ENCODE peak calls at places on chromosomes 7 and 10, in eight cellular contexts. M, D, G, K, S, Q, U and W are unnamed samples. For H3K4me1, the result is how much of the 10 kb centered on the place peaks cover.

GRCh38 chr10:50798297-50798696 is 58.6 kb downstream of the ASAH2B start:
- DNase-seq in M (no peak), Q (no peak), K (no peak), D (no peak), U (no peak), S (no peak), G (no peak), W (no peak)

GRCh38 chr10:117320050-117320665 is 55.1 kb downstream of the PDZD8 start:
- DNase-seq in K (no peak), Q (peak), U (no peak), S (no peak), M (no peak), D (peak), G (peak), W (no peak)

GRCh38 chr10:69734797-69735468 is 66.8 kb upstream of the COL13A1 start:
- DNase-seq in D (no peak), M (no peak), K (peak), G (no peak), Q (no peak), S (no peak), U (no peak), W (no peak)

GRCh38 chr7:70733115-70733514 is 398.8 kb upstream of the GALNT17 start:
- DNase-seq in K (no peak), U (no peak), D (no peak), S (no peak), G (no peak), M (no peak), Q (no peak), W (no peak)

GRCh38 chr10:129960493-129961273 is 3.4 kb downstream of the EBF3 start:
- DNase-seq in G (peak), D (no peak), S (no peak), M (no peak), U (no peak), K (no peak), Q (no peak), W (peak)

GRCh38 chr7:74583630-74584029 is 73.9 kb upstream of the GTF2I start:
- DNase-seq in S (no peak), M (no peak), U (no peak), D (no peak), G (no peak), K (no peak), Q (no peak), W (peak)

GRCh38 chr7:142496545-142496991 is 238.7 kb upstream of the PRSS58 start:
- DNase-seq in Q (peak), U (no peak), D (peak), K (peak), M (peak), G (peak), S (peak), W (no peak)

GRCh38 chr10:132470306-132471124 is 67.1 kb upstream of the INPP5A start:
- DNase-seq in S (peak), D (no peak), G (no peak), U (no peak), K (peak), Q (no peak), M (no peak), W (no peak)

GRCh38 chr7:1255817-1256340 is 23.2 kb downstream of the UNCX start:
- DNase-seq in D (no peak), K (no peak), S (no peak), Q (no peak), M (no peak), G (no peak), U (no peak), W (no peak)

GRCh38 chr7:39458346-39458745 is 107.9 kb upstream of the YAE1 start:
- DNase-seq in M (no peak), G (no peak), Q (no peak), D (no peak), U (no peak), K (no peak), S (no peak), W (no peak)

GRCh38 chr10:10598297-10598696 is 419.4 kb upstream of the CELF2 start:
- DNase-seq in D (no peak), U (no peak), K (no peak), M (no peak), S (no peak), G (peak), Q (no peak), W (no peak)

GRCh38 chr10:79096514-79096913 is 27.7 kb downstream of the ZMIZ1 start:
- DNase-seq in S (no peak), K (no peak), U (no peak), D (no peak), G (no peak), M (no peak), Q (no peak), W (peak)

GRCh38 chr7:50976064-50976463 is 193.4 kb upstream of the GRB10 start:
- DNase-seq in K (no peak), M (no peak), G (no peak), Q (no peak), U (no peak), D (no peak), S (no peak), W (no peak)

GRCh38 chr7:8217200-8218068 is 44.5 kb downstream of the ICA1 start:
- DNase-seq in D (peak), S (no peak), M (peak), G (peak), Q (peak), U (peak), K (peak), W (no peak)

GRCh38 chr10:11305825-11306601 is 288.3 kb downstream of the CELF2 start:
- DNase-seq in M (no peak), S (no peak), D (no peak), K (no peak), G (no peak), U (no peak), Q (no peak), W (no peak)

GRCh38 chr7:70776627-70777101 is 355.3 kb upstream of the GALNT17 start:
- DNase-seq in M (no peak), S (no peak), U (no peak), K (peak), G (no peak), D (no peak), Q (no peak), W (peak)

GRCh38 chr10:132444877-132445351 is 47.9 kb downstream of the PWWP2B start:
- DNase-seq in K (no peak), S (no peak), D (no peak), U (no peak), Q (peak), G (no peak), M (no peak), W (peak)

GRCh38 chr7:149125189-149125863 is 798 bp downstream of the ZNF425 start:
- DNase-seq in M (no peak), D (no peak), G (no peak), K (peak), Q (no peak), U (no peak), S (no peak), W (no peak)

GRCh38 chr10:639751-640672 is 49.5 kb downstream of the DIP2C start:
- DNase-seq in K (no peak), M (no peak), S (no peak), U (no peak), D (no peak), G (no peak), Q (no peak), W (no peak)

GRCh38 chr7:64630496-64630895 is 35.4 kb upstream of the ZNF107 start:
- DNase-seq in U (no peak), S (no peak), D (no peak), G (no peak), Q (peak), M (no peak), K (peak), W (no peak)

GRCh38 chr10:48634198-48634983 is 29.5 kb upstream of the ARHGAP22 start:
- DNase-seq in G (no peak), D (no peak), U (no peak), K (peak), S (peak), M (no peak), Q (no peak), W (no peak)

GRCh38 chr10:110081914-110082313 is 74.1 kb downstream of the ADD3 start:
- DNase-seq in G (no peak), S (no peak), K (peak), M (no peak), Q (peak), D (no peak), U (no peak), W (peak)

GRCh38 chr7:112876877-112877276 is 86.7 kb upstream of the TMEM168 start:
- DNase-seq in K (peak), M (no peak), U (no peak), S (no peak), Q (no peak), G (no peak), D (no peak), W (no peak)

GRCh38 chr10:86699541-86699940 is 31.2 kb downstream of the LDB3 start:
- DNase-seq in D (no peak), U (no peak), M (no peak), Q (no peak), S (no peak), G (no peak), K (no peak), W (no peak)

GRCh38 chr10:111648046-111648445 is 535.5 kb downstream of the GPAM start:
- DNase-seq in G (no peak), Q (no peak), S (no peak), U (no peak), M (no peak), K (peak), D (no peak), W (no peak)

GRCh38 chr10:57785546-57785945 is 482.1 kb downstream of the IPMK start:
- DNase-seq in D (no peak), S (no peak), M (no peak), K (no peak), U (no peak), Q (no peak), G (no peak), W (no peak)

GRCh38 chr10:24428410-24428782 is 219.5 kb downstream of the KIAA1217 start:
- DNase-seq in G (no peak), S (no peak), U (no peak), K (peak), D (no peak), Q (peak), M (no peak), W (no peak)

GRCh38 chr10:71817831-71818268 is 33.2 kb downstream of the PSAP start:
- DNase-seq in D (no peak), M (no peak), S (no peak), Q (no peak), K (no peak), G (no peak), U (no peak), W (no peak)

GRCh38 chr7:42745357-42746022 is 166.4 kb downstream of the C7orf25 start:
- DNase-seq in Q (peak), K (peak), U (no peak), M (no peak), G (peak), S (peak), D (no peak), W (peak)

GRCh38 chr7:99679032-99679399 is 780 bp downstream of the CYP3A5 start:
- DNase-seq in K (peak), S (peak), D (no peak), G (no peak), M (peak), U (no peak), Q (peak), W (peak)

GRCh38 chr7:122206985-122207384 is 62.9 kb upstream of the AASS start:
- DNase-seq in U (no peak), S (no peak), Q (no peak), M (no peak), D (no peak), K (no peak), G (no peak), W (no peak)

GRCh38 chr7:2633538-2634264 is 1.9 kb downstream of the TTYH3 start:
- DNase-seq in D (no peak), Q (peak), G (no peak), U (peak), M (no peak), K (peak), S (no peak), W (peak)

GRCh38 chr10:18104223-18104872 is 35.9 kb upstream of the CACNB2 start:
- DNase-seq in K (peak), Q (peak), S (peak), D (peak), M (no peak), G (peak), U (peak), W (peak)

GRCh38 chr7:14021069-14021468 is 31.6 kb upstream of the ETV1 start:
- DNase-seq in S (no peak), G (no peak), K (peak), D (no peak), M (no peak), U (no peak), Q (peak), W (no peak)

GRCh38 chr7:130409722-130410072 is 29.4 kb downstream of the CPA1 start:
- DNase-seq in Q (no peak), S (no peak), U (no peak), M (no peak), D (no peak), G (no peak), K (peak), W (no peak)

GRCh38 chr7:34165927-34166550 is 260.7 kb downstream of the BMPER start:
- DNase-seq in D (no peak), U (no peak), K (peak), Q (peak), S (no peak), G (peak), M (no peak), W (no peak)

GRCh38 chr7:95608344-95609173 is 12.2 kb upstream of the PDK4 start:
- DNase-seq in S (peak), Q (peak), K (peak), M (peak), G (peak), D (no peak), U (no peak), W (peak)

GRCh38 chr7:95611224-95611623 is 14.9 kb upstream of the PDK4 start:
- DNase-seq in U (no peak), M (no peak), K (no peak), G (no peak), S (no peak), D (no peak), Q (no peak), W (no peak)

GRCh38 chr7:95609277-95609971 is 13.1 kb upstream of the PDK4 start:
- DNase-seq in G (no peak), M (peak), D (no peak), Q (peak), S (peak), K (peak), U (no peak), W (no peak)

GRCh38 chr7:95605275-95605674 is 9.0 kb upstream of the PDK4 start:
- DNase-seq in K (no peak), U (no peak), Q (no peak), M (no peak), G (no peak), S (no peak), D (no peak), W (no peak)

GRCh38 chr7:95607477-95608010 is 11.2 kb upstream of the PDK4 start:
- DNase-seq in M (no peak), Q (no peak), D (no peak), U (no peak), G (no peak), S (no peak), K (no peak), W (no peak)
- H3K4me1 ChIP-seq in M (under half), Q (under half), D (under half), U (under half), G (under half), S (under half), K (under half), W (under half)

DNA sequence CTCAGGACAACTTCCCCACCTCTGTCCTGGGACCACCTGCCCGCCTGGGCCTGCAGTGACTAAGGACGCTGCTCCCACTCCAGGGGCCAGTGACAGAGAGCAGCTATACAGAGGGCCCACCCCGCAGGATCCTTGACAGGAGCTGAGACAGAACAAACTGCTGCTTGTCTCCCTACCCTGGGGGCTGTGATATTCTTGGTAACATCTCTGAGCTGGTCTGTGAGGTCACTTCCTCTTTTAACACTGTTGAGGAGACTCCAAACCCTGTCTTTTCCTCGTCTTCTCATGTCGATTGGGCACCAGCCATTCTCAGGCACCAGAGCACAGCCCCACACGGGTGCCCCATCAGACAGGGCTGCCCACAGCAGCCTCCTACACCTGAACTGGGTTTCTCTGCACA is 6.9 kb upstream of the MRPS24 start:
- DNase-seq in M (no peak), D (no peak), S (no peak), U (no peak), Q (no peak), G (no peak), K (no peak), W (no peak)
- H3K4me1 ChIP-seq in M (under half), D (under half), S (under half), U (under half), Q (under half), G (under half), K (under half), W (under half)

GRCh38 chr7:77731716-77732115 is 35.5 kb downstream of the RSBN1L start:
- DNase-seq in S (no peak), Q (no peak), G (no peak), K (no peak), U (no peak), D (no peak), M (no peak), W (no peak)
- H3K4me1 ChIP-seq in S (half or more), Q (under half), G (under half), K (under half), U (under half), D (under half), M (under half), W (under half)

GRCh38 chr10:7545256-7545655 is 121.5 kb downstream of the ITIH5 start:
- DNase-seq in U (no peak), S (no peak), G (no peak), Q (no peak), K (no peak), D (no peak), M (no peak), W (no peak)

GRCh38 chr10:7551289-7551688 is 115.5 kb downstream of the ITIH5 start:
- DNase-seq in S (no peak), U (no peak), G (no peak), D (no peak), Q (no peak), K (no peak), M (no peak), W (no peak)

GRCh38 chr10:7550038-7550437 is 116.7 kb downstream of the ITIH5 start:
- DNase-seq in Q (no peak), K (no peak), D (no peak), U (no peak), M (no peak), S (no peak), G (no peak), W (no peak)

GRCh38 chr10:7546365-7546967 is 120.3 kb downstream of the ITIH5 start:
- DNase-seq in D (no peak), S (no peak), U (no peak), M (no peak), G (no peak), Q (no peak), K (no peak), W (no peak)

DNA sequence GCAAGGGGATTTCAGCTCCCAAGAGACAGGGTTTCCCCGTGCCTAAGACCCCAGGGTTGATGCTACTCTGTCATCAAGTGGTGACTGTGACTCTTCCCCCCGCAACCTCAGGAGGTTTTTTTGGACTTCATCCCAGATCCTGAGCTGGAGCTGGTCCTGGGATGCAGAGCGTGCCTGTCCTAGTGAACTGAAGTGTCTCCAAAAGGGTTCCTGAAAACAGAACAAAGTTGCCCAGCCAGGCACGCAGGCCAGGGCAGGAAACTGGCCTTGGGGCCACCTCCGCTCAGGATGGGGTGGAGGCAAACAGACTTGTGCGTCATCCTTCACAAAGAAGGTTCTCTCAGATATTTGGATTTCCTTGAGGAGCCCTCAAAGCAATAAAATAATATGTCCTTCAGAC is 118.9 kb downstream of the ITIH5 start:
- DNase-seq in G (no peak), U (no peak), K (no peak), Q (no peak), M (no peak), D (no peak), S (no peak), W (no peak)
- H3K4me1 ChIP-seq in G (under half), U (under half), K (under half), Q (under half), M (under half), D (under half), S (under half), W (under half)

GRCh38 chr7:29413511-29414178 is 150.0 kb upstream of the PRR15 start:
- DNase-seq in K (no peak), U (no peak), G (no peak), Q (no peak), S (no peak), D (no peak), M (no peak), W (no peak)
- H3K4me1 ChIP-seq in K (under half), U (under half), G (under half), Q (under half), S (under half), D (under half), M (under half), W (under half)

DNA sequence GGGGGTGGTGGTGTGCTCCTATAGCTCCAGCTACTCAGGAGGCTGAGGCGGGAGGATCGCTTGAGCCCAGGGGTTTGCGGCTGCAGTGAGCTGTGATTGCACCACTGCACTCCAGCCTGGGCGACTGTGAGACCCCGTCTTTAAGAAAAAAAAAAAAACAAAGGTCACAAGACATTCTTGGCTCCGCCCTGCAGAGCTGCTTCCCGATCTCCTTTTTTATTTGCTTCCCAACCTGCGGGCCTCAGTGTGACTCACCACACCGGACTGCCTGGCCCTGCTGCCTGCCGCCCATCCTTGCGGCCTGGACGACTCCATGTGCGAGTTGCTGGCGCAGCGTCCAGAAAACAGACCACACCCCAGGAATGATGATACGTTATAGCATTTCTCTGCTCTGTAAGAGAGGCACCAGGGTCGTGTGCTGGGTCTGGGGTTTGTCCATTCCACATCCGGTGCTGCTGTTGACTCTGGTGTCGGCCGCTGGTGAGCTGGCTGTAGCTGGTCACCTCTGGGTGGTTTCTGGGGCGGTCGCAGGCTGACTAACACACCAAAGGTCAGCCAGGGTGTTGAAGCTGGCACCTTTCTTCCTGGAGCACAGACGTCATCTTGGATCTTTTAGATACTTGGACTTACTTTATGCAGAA is 123.6 kb downstream of the TCF7L2 start:
- DNase-seq in D (no peak), Q (peak), S (peak), G (no peak), U (no peak), K (peak), M (no peak), W (peak)
- H3K4me1 ChIP-seq in D (under half), Q (half or more), S (under half), G (under half), U (under half), K (under half), M (under half), W (under half)

GRCh38 chr10:80188713-80189112 is 16.6 kb downstream of the ANXA11 start:
- DNase-seq in K (no peak), U (no peak), D (no peak), M (no peak), S (no peak), G (no peak), Q (no peak), W (no peak)
- H3K4me1 ChIP-seq in K (under half), U (half or more), D (half or more), M (under half), S (half or more), G (under half), Q (under half), W (under half)

GRCh38 chr10:125154529-125154928 is 5.8 kb downstream of the CTBP2 start:
- DNase-seq in S (no peak), Q (no peak), G (no peak), U (no peak), D (no peak), M (no peak), K (no peak), W (no peak)
- H3K4me1 ChIP-seq in S (half or more), Q (half or more), G (half or more), U (under half), D (under half), M (under half), K (under half), W (under half)

GRCh38 chr10:128046934-128047251 is 79.3 kb downstream of the MKI67 start:
- DNase-seq in G (no peak), Q (no peak), M (no peak), D (no peak), U (no peak), K (no peak), S (no peak), W (no peak)
- H3K4me1 ChIP-seq in G (under half), Q (under half), M (under half), D (under half), U (under half), K (under half), S (under half), W (under half)